ENCODE peak calls at places on chromosomes 2 and 18, in six cellular contexts. X is adrenal gland, W is ovary, K is H9, E is tibial artery, L is A549. F is an unnamed sample. For H3K4me1, the result is how much of the 10 kb centered on the place peaks cover.

GRCh38 chr18:67568166-67568565 is 51.6 kb upstream of the DSEL start:
- DNase-seq in K (no peak), E (no peak), W (no peak), L (no peak), X (no peak), F (no peak)

GRCh38 chr2:238505119-238505891 is 78.6 kb downstream of the ASB1 start:
- DNase-seq in X (no peak), L (no peak), W (peak), K (no peak), E (no peak), F (peak)

GRCh38 chr2:40488101-40488598 is 36.3 kb upstream of the SLC8A1 start:
- DNase-seq in E (no peak), X (no peak), K (no peak), W (no peak), L (peak), F (peak)

GRCh38 chr2:37560241-37560848 is 111.1 kb downstream of the CDC42EP3 start:
- DNase-seq in E (no peak), L (no peak), K (no peak), X (no peak), W (no peak), F (no peak)

GRCh38 chr2:101361519-101361918 is 25.8 kb downstream of the CREG2 start:
- DNase-seq in L (no peak), X (no peak), E (no peak), K (no peak), W (no peak), F (no peak)

GRCh38 chr2:73089270-73090030 is 17.9 kb upstream of the SFXN5 start:
- DNase-seq in K (no peak), E (peak), W (peak), L (peak), X (peak), F (peak)

GRCh38 chr2:235501663-235502009 is 7.8 kb downstream of the AGAP1 start:
- DNase-seq in W (no peak), X (no peak), K (no peak), E (no peak), L (no peak), F (no peak)

GRCh38 chr2:19929226-19929625 is 27.4 kb upstream of the TTC32 start:
- DNase-seq in L (no peak), E (no peak), W (no peak), K (no peak), X (no peak), F (no peak)

GRCh38 chr18:37568671-37569070 is 3.1 kb upstream of the CELF4 start:
- DNase-seq in E (no peak), K (peak), X (no peak), W (no peak), L (no peak), F (no peak)

GRCh38 chr2:20313659-20314058 is 37.0 kb downstream of the PUM2 start:
- DNase-seq in K (no peak), L (no peak), X (no peak), E (no peak), W (no peak), F (no peak)

GRCh38 chr2:33730193-33730592 is 131.1 kb upstream of the FAM98A start:
- DNase-seq in L (no peak), K (no peak), W (no peak), E (no peak), X (no peak), F (peak)

GRCh38 chr2:186590538-186591441 is 934 bp downstream of the ITGAV start:
- DNase-seq in L (peak), K (no peak), X (peak), E (no peak), W (no peak), F (peak)

GRCh38 chr2:225894240-225894980 is 494.9 kb downstream of the NYAP2 start:
- DNase-seq in L (peak), X (no peak), W (no peak), E (no peak), K (no peak), F (peak)

GRCh38 chr2:109238580-109238979 is 109.6 kb downstream of the SH3RF3 start:
- DNase-seq in E (peak), K (no peak), W (no peak), L (no peak), X (peak), F (no peak)

GRCh38 chr2:38515155-38516074 is 87.3 kb downstream of the HNRNPLL start:
- DNase-seq in E (no peak), L (no peak), K (no peak), X (peak), W (peak), F (no peak)

GRCh38 chr18:30489890-30490643 is 552.5 kb downstream of the DSC3 start:
- DNase-seq in E (no peak), K (no peak), L (no peak), W (no peak), X (no peak), F (no peak)

GRCh38 chr2:2767837-2768236 is 436.8 kb upstream of the MYT1L start:
- DNase-seq in K (no peak), L (no peak), W (no peak), E (no peak), X (no peak), F (no peak)

GRCh38 chr2:22281033-22281432 is 1103.9 kb upstream of the KLHL29 start:
- DNase-seq in L (no peak), K (no peak), X (peak), W (no peak), E (no peak), F (no peak)

GRCh38 chr2:40844353-40845277 is 392.7 kb upstream of the SLC8A1 start:
- DNase-seq in L (peak), X (no peak), E (no peak), K (peak), W (no peak), F (no peak)

GRCh38 chr2:153145470-153145869 is 333.1 kb downstream of the RPRM start:
- DNase-seq in E (no peak), X (no peak), W (no peak), K (no peak), L (no peak), F (no peak)

GRCh38 chr2:29082804-29083495 is 8.6 kb upstream of the PCARE start:
- DNase-seq in X (no peak), K (no peak), W (no peak), E (no peak), L (no peak), F (no peak)

GRCh38 chr2:226561962-226562361 is 237.7 kb downstream of the IRS1 start:
- DNase-seq in L (no peak), W (no peak), K (no peak), E (no peak), X (no peak), F (no peak)

GRCh38 chr2:109351164-109351756 is 222.3 kb downstream of the SH3RF3 start:
- DNase-seq in K (no peak), W (no peak), L (no peak), E (peak), X (peak), F (peak)

GRCh38 chr18:78406743-78407455 is 572.7 kb upstream of the SALL3 start:
- DNase-seq in X (no peak), E (no peak), K (no peak), W (no peak), L (no peak), F (no peak)

GRCh38 chr2:112811841-112812306 is 24.7 kb downstream of the IL1B start:
- DNase-seq in E (no peak), W (no peak), X (no peak), K (no peak), L (peak), F (peak)

GRCh38 chr2:125667630-125668029 is 988.3 kb upstream of the GYPC start:
- DNase-seq in W (no peak), X (no peak), L (no peak), K (no peak), E (no peak), F (no peak)

GRCh38 chr2:2271471-2271941 is 59.6 kb downstream of the MYT1L start:
- DNase-seq in L (no peak), W (no peak), K (no peak), X (no peak), E (peak), F (peak)

GRCh38 chr18:80218341-80219227 is 28.7 kb downstream of the PARD6G start:
- DNase-seq in L (no peak), E (no peak), X (no peak), W (no peak), K (no peak), F (no peak)

GRCh38 chr2:117724035-117724434 is 90.5 kb upstream of the DDX18 start:
- DNase-seq in E (no peak), W (no peak), L (no peak), X (no peak), K (no peak), F (no peak)

GRCh38 chr18:28963481-28963880 is 786.6 kb upstream of the CDH2 start:
- DNase-seq in K (no peak), E (no peak), W (no peak), L (no peak), X (no peak), F (no peak)

GRCh38 chr2:130834091-130834922 is 2.4 kb upstream of the ARHGEF4 start:
- DNase-seq in E (no peak), W (no peak), X (no peak), L (peak), K (no peak), F (peak)

GRCh38 chr2:239235311-239235710 is 165.5 kb downstream of the HDAC4 start:
- DNase-seq in W (no peak), K (no peak), L (no peak), E (no peak), X (peak), F (no peak)

GRCh38 chr2:13616656-13617055 is 899.9 kb downstream of the TRIB2 start:
- DNase-seq in X (no peak), K (no peak), E (no peak), L (no peak), W (no peak), F (no peak)

GRCh38 chr2:98444436-98445166 is at the start of gene INPP4A:
- DNase-seq in K (peak), X (peak), E (peak), L (peak), W (peak), F (peak)

GRCh38 chr2:118268268-118268667 is 180.0 kb downstream of the INSIG2 start:
- DNase-seq in W (no peak), K (no peak), X (no peak), E (no peak), L (no peak), F (no peak)

GRCh38 chr2:88038263-88039105 is 17.1 kb downstream of the KRCC1 start:
- DNase-seq in W (no peak), K (no peak), X (no peak), E (no peak), L (peak), F (peak)

GRCh38 chr2:86079981-86080911 is 25.4 kb downstream of the POLR1A start:
- DNase-seq in K (peak), E (peak), W (peak), X (peak), L (peak), F (peak)

GRCh38 chr2:145751634-145752033 is 1231.7 kb upstream of the ZEB2 start:
- DNase-seq in E (no peak), K (no peak), L (no peak), X (peak), W (no peak), F (no peak)
- H3K27ac ChIP-seq in E (peak), K (no peak), L (no peak), X (no peak), W (peak), F (peak)

DNA sequence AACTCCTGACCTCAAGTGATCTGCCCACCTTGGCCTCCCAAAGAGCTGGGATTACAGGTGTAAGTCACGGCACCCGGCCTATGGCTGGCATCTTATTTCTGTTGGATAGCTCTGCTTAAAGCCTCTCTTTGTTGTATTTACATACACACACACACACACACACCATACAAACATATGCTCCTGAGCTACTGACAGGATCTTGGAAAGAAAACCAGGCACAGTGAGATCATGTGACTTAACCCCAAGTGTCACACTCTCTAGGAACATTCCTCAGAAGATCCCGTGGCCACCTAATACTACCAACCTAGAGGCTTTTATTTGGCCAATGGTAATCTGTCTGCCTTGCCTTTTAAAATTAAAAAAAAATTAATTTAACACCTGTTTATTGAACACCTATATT is 85.1 kb upstream of the HAAO start:
- DNase-seq in E (no peak), K (no peak), X (no peak), W (no peak), L (no peak), F (no peak)
- H3K4me1 ChIP-seq in E (under half), K (under half), X (under half), W (under half), L (under half), F (under half)

GRCh38 chr2:191228861-191229260 is 16.3 kb upstream of the MYO1B start:
- DNase-seq in E (no peak), X (no peak), W (no peak), K (no peak), L (no peak), F (no peak)

GRCh38 chr2:191234456-191234855 is 10.7 kb upstream of the MYO1B start:
- DNase-seq in K (no peak), W (no peak), E (no peak), X (no peak), L (no peak), F (no peak)

GRCh38 chr2:191233533-191233932 is 11.7 kb upstream of the MYO1B start:
- DNase-seq in K (no peak), L (no peak), E (no peak), X (no peak), W (no peak), F (no peak)

GRCh38 chr2:191230174-191230573 is 15.0 kb upstream of the MYO1B start:
- DNase-seq in W (no peak), K (no peak), E (no peak), L (no peak), X (no peak), F (peak)

DNA sequence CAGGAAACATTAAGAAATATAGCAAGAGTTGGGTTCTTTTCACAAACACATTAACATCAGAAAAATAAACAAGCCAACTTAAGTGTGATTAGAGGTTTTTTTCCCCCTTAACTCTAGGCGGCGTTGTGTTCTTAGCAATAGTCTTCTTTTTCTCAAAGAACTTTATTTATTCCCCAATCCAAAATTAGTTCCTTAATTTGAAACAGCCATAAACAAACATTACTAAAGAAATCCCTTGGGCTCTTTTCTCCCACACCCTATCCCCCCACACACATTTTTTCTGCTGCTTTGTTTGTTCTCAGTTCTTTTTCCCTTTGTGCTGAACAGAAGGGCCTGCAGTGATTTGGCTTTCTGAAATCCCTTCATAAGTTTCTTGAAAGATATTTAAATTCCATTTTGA is 13.2 kb upstream of the MYO1B start:
- DNase-seq in W (no peak), E (no peak), X (no peak), K (no peak), L (no peak), F (no peak)
- TF ChIP-seq CTCF in W (peak), E (peak), X (peak), K (peak), L (peak), F (peak)

DNA sequence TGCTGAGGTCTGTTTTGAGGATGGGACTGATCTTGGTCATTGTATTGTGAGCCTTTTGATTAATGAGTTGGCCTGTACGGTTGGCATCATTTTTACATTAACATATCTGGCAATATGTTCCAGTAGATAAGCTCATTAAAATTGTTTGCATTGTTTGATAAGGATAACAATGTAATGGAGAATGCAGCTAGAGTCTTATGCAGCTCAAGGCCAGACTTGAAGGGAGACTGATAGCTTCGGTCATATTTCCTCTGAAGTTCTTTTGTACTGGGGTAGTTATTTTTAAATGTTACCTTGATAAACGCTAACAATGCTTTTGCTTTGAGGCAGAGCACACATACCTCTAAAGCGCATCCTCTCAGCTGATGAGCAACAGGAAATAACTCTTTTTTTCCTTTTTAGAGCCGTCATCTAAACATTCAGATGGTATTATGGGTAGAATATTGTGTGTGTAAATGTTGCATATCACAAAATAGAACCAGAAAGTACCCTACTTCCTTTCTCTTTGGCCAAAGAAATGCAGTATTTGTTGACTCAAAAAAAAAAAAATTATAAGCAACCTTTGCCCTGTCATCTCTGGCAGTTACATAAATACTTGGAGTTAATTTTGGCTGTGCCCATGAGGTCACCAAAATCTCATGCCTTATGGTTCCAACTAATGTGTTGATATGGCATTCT is 1.3 kb downstream of the MAPRE2 start:
- DNase-seq in E (no peak), L (no peak), X (no peak), K (no peak), W (no peak), F (no peak)
- H3K27ac ChIP-seq in E (peak), L (no peak), X (peak), K (no peak), W (no peak), F (peak)

GRCh38 chr18:24538421-24539264 is 78.2 kb downstream of the HRH4 start:
- DNase-seq in W (no peak), X (no peak), L (no peak), E (no peak), K (no peak), F (no peak)
- H3K4me1 ChIP-seq in W (under half), X (under half), L (under half), E (under half), K (under half), F (under half)

DNA sequence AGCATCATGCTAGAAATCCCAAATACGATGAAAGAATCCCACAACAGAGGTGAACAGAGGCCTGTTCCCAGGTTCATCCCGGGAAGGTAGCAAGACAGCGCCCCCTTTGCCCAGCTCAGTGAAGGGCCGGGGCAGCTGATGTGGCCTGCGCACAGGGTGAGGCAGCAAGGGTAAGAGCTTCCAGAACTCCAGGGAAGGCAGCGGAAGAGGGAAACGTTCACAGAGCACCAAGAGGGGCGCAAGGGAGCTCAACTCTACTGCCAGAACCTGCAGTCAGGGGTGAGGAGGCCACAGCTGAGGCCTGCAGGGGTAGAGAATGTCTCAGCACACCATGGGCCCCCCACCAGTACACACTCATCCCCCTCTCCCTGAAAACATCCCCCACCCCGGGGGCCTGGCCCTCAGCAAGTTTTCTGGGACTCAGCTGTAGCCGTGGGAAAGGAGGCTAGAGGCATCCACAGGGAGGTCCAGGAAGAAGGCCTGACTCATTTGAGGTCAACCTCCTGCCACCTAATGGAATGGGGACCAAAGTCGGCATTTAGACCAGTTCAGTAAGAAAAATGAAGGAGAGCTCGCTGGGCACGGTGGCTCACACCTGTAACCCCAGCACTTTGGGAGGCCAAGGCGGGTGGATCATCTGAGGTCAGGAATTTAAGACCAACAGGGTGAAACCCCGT is 95.6 kb upstream of the ASAP2 start:
- DNase-seq in K (peak), X (no peak), E (no peak), W (no peak), L (peak), F (no peak)
- TF ChIP-seq CTCF in K (peak), X (no peak), E (no peak), W (no peak), L (no peak), F (peak)

DNA sequence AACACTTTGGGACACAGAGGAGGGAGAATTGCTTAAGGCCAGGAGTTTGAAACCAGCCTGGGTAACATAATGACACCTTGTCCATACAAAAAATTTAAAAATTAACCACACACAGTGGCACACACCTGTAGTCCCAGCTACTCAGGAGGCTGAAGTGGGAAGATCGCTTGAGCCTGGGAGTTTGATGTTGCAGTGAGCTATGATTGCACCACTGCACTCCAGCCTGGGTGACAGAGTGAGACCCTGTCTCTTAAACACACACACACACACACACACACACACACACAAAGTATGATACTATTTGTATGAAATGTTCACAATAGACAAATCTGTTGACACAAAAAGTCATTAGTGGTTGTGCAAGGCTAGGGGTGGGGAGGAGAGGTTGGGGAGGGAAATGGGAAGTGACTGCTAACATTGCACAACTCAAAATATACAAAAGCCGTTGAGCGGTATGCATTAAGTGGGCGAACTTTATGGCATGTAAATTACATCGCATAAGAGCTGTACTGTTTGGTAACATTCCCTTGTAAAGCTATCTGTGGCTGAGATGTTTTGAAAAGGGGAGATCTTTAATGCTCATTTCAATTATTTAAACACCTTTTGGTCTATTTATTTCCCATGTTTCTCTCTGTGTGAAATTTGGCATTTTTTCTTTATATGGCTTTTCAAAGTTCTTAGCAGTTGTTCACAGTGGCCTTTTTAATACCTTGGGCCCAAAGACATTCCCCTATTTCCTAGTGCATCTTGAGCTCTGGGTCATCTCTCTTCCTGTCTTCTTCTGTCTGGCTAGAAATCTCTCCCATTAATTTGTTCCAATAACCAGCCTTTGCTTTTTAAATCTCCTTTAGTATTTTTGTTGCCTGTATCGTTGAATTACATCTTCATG is 58.9 kb upstream of the ZNF516 start:
- DNase-seq in W (no peak), X (no peak), K (no peak), E (no peak), L (no peak), F (no peak)
- H3K27ac ChIP-seq in W (no peak), X (no peak), K (no peak), E (no peak), L (no peak), F (no peak)

GRCh38 chr2:240455719-240456606 is 20.5 kb downstream of the GPC1 start:
- DNase-seq in L (no peak), W (peak), E (no peak), K (no peak), X (no peak), F (peak)
- H3K4me1 ChIP-seq in L (half or more), W (under half), E (under half), K (under half), X (under half), F (under half)